ENCODE peak calls at places on chromosomes 12 and 14, in six cellular contexts. M, U, R, P, E and N are unnamed samples.

GRCh38 chr12:4159851-4160250 is 113.7 kb upstream of the CCND2 start:
- ATAC-seq in E (no peak), P (no peak), M (no peak), U (no peak), R (no peak), N (no peak)

GRCh38 chr12:88627501-88627900 is 47.2 kb upstream of the KITLG start:
- ATAC-seq in M (no peak), E (no peak), R (no peak), P (no peak), U (no peak), N (no peak)

GRCh38 chr12:50581226-50582184 is 76.7 kb downstream of the DIP2B start:
- ATAC-seq in P (no peak), M (peak), E (no peak), R (peak), U (no peak), N (no peak)

GRCh38 chr14:44453433-44454171 is 53.5 kb downstream of the FSCB start:
- ATAC-seq in R (no peak), U (no peak), M (no peak), E (no peak), P (no peak), N (no peak)

GRCh38 chr12:89882051-89882450 is 173.4 kb upstream of the ATP2B1 start:
- ATAC-seq in R (no peak), E (no peak), P (peak), M (no peak), U (no peak), N (no peak)

GRCh38 chr12:59812716-59813115 is 216.9 kb downstream of the SLC16A7 start:
- ATAC-seq in U (no peak), E (no peak), R (no peak), M (no peak), P (no peak), N (no peak)

GRCh38 chr12:13386269-13387039 is 189.9 kb downstream of the EMP1 start:
- ATAC-seq in R (no peak), P (no peak), E (no peak), U (no peak), M (no peak), N (no peak)

GRCh38 chr12:105359840-105360239 is 29.3 kb downstream of the C12orf75 start:
- ATAC-seq in E (peak), R (no peak), U (no peak), P (no peak), M (no peak), N (no peak)

GRCh38 chr14:67517083-67517482 is 16.0 kb upstream of the PLEKHH1 start:
- ATAC-seq in M (no peak), P (no peak), U (no peak), E (no peak), R (peak), N (no peak)

GRCh38 chr12:127445583-127445982 is 821.4 kb upstream of the TMEM132C start:
- ATAC-seq in R (no peak), E (no peak), M (no peak), U (no peak), P (no peak), N (no peak)

GRCh38 chr12:4280351-4281163 is 7.0 kb downstream of the CCND2 start:
- ATAC-seq in U (no peak), R (peak), M (no peak), P (no peak), E (no peak), N (peak)

GRCh38 chr12:62133440-62133839 is 126.8 kb upstream of the USP15 start:
- ATAC-seq in P (no peak), R (no peak), M (no peak), U (no peak), E (no peak), N (no peak)

GRCh38 chr14:57870686-57871457 is 5.0 kb upstream of the SLC35F4 start:
- ATAC-seq in P (no peak), E (no peak), R (no peak), M (no peak), U (no peak), N (no peak)

GRCh38 chr12:54596526-54596946 is 8.1 kb upstream of the PPP1R1A start:
- ATAC-seq in U (no peak), E (peak), R (peak), M (peak), P (peak), N (peak)

GRCh38 chr12:116610971-116611541 is 51.9 kb downstream of the MAP1LC3B2 start:
- ATAC-seq in P (no peak), M (peak), E (no peak), U (no peak), R (peak), N (no peak)

GRCh38 chr12:81492131-81492720 is 266.9 kb downstream of the PPFIA2 start:
- ATAC-seq in P (no peak), R (no peak), U (no peak), E (no peak), M (no peak), N (no peak)

DNA sequence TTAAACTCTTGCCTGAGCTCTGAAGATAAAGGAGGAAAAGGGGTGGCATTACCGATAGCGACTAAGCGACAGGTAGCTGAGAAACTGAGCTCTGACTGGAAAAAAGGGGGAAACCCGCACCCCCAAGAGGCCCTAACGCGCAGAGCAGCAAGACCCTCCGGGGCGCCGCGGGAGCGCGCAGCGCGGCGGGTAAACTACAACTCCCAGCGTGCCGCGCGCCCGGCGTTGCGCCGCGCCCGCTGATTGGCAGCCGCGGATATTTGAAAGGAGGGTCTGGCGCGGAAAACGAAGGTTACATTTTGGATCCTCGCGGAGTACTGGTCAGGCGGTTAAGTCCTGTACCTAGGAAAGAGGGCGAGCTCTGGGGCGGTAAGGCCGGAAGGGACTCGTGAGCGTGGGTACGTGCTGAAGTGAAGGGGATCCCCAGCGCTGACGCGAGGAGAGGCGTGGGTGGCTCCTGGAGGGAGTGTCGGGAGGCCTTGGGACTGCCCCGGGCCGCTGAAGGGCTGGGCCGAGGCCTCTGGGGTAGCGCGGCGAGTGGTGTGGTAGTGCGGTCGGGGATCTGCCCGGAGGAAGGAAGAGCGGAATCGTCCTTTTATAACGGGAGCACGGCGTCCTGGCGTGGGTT is at the start of gene ESPL1:
- ATAC-seq in M (peak), E (peak), U (peak), R (peak), P (peak), N (peak)
- TF ChIP-seq CTCF in M (peak), E (peak), U (peak), R (no peak), P (peak), N (peak)

DNA sequence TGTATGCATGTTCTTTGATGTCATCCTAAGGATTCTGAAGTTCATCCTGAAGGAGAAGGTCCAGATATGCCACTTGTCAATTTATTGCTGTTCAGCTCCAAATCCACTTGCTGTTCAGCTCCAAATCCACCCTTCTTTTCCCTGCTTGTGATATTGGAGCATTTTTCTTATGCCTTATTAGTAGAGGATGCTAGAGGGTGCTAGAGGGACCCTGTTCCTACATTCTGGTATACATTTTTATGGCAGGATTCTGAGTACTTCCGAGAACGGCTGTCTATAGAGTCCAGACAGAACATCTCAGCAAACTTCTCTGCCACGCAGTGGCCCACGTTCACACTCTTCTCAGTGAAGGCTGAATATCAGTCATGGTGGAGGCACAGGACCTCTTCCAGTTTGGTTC is 406.7 kb downstream of the NOVA1 start:
- ATAC-seq in U (no peak), R (no peak), E (no peak), M (no peak), P (no peak), N (no peak)
- TF ChIP-seq CTCF in U (no peak), R (no peak), E (no peak), M (no peak), P (no peak), N (no peak)

GRCh38 chr12:52370906-52371608 is 3.8 kb upstream of the KRT85 start:
- ATAC-seq in E (peak), P (no peak), M (peak), R (peak), U (peak), N (peak)

GRCh38 chr12:52369809-52370208 is 2.5 kb upstream of the KRT85 start:
- ATAC-seq in R (no peak), M (no peak), P (no peak), U (no peak), E (no peak), N (no peak)

GRCh38 chr12:52371716-52372115 is 4.4 kb upstream of the KRT85 start:
- ATAC-seq in M (no peak), P (no peak), E (no peak), R (no peak), U (no peak), N (no peak)

GRCh38 chr12:52369220-52369619 is 1.9 kb upstream of the KRT85 start:
- ATAC-seq in M (no peak), P (no peak), U (no peak), E (no peak), R (no peak), N (no peak)

DNA sequence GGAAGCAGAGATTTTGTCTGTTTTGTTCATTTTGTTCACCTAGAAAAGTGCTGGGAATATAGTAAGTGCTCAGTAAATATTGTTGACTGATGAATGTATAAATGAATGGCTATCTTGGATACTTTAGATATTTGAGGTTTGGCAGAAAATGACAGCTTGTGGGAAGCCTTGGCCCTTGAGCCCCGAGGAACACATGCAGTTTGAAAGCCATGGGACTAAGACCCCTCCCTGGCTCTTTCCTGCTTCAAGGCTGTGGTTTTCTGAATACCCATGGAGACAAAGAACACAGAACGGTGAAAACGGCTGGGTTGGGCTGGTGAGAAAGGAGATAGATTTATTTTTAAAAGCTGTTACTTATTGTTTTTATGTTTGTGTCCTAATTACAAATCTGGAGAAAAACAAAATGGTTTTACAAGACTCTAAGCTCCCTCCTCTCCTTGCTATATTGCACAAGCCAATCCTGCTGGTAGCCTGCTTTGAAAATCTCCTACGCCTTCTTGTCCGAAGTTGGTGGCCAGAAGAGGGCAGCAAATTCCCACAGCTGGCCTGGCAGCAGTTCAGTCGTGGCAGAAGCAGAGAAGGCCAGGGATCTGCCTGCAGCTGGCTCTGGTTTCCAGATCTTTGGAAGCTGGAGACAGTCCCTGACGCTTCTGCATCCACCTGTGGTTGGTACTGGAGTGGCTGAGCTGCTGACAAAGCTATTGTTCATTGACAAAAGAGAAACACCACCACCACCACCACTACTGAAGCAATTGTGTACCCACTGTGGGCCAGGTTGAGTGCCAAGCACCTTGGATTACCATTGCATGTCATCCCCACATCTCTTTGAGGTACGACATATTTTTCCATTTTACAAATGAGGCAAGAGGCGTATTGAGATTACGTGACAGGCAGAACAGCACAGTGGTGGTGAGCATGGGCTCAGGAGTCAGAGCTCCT is 5.2 kb upstream of the KRT85 start:
- ATAC-seq in P (no peak), E (peak), U (peak), M (peak), R (peak), N (peak)
- TF ChIP-seq CTCF in P (peak), E (peak), U (peak), M (peak), R (peak), N (peak)

GRCh38 chr14:85415015-85415712 is 114.8 kb upstream of the FLRT2 start:
- ATAC-seq in U (peak), P (no peak), E (peak), R (peak), M (peak), N (peak)

GRCh38 chr14:85416771-85417170 is 113.2 kb upstream of the FLRT2 start:
- ATAC-seq in U (no peak), P (no peak), M (peak), R (no peak), E (peak), N (peak)

GRCh38 chr14:85420278-85420677 is 109.7 kb upstream of the FLRT2 start:
- ATAC-seq in U (no peak), E (no peak), M (no peak), R (no peak), P (no peak), N (no peak)

GRCh38 chr14:85418716-85419115 is 111.2 kb upstream of the FLRT2 start:
- ATAC-seq in R (no peak), M (no peak), P (no peak), E (no peak), U (no peak), N (no peak)

DNA sequence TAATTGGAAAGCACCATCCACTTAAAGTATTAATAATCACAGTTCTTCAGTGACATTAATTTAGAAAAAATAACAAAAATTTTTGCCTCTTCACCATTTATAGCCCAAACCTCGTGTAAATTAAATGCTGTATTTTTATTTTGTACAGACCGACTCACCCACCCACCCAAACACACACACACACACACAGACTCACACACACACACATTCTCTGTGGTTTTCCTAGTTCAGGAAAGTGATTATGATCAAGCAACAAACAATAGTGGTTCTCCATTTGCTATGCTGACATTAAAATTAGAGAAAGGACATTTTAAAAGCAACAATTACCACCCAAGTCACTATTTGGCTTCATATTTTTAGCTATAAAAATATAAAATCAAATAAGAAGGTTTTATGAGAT is 112.5 kb upstream of the FLRT2 start:
- ATAC-seq in U (no peak), E (no peak), P (no peak), M (no peak), R (no peak), N (no peak)
- TF ChIP-seq CTCF in U (no peak), E (no peak), P (no peak), M (no peak), R (no peak), N (no peak)

GRCh38 chr12:123384318-123384993 is 524 bp downstream of the KMT5A start:
- ATAC-seq in R (no peak), P (peak), E (no peak), U (no peak), M (peak), N (no peak)
- TF ChIP-seq CTCF in R (no peak), P (no peak), E (no peak), U (no peak), M (no peak), N (no peak)

DNA sequence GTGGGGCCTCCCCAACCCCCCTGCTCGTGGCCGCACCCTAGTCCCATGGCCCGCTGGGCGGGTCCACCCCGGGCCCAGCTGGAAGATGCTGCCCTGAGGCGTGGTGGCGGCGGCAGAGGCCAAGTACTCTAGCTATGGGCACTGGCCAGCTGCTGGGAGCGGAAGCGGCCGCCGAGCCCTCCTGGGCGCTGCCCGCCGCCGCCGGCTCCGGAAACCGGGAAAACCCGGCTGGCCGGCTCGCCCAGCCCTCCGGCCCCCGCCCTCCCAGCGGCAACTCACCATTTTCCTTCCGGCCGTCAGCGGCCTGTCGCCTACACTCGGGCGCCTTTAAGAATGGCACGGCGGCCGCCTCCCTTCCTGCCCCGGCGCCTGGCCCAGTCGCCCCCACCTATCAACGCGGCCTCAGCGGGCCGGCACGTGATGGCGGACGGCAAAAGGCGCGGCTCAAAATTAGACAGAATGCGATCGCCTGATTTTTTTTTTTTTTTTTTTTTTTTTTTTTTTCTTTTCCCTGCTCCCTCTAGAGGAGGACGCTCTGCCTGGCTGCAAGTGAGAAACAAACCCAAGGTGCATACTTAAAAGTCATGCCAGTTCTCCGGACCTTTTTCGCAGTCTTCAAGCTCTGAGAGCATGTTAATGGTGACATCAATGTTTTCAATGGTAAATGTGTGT is at the start of gene GMFB:
- ATAC-seq in E (peak), M (peak), P (peak), U (peak), R (peak), N (peak)
- TF ChIP-seq CTCF in E (peak), M (peak), P (peak), U (no peak), R (peak), N (peak)

GRCh38 chr14:21796912-21797311 is 123.3 kb upstream of the OR4E1 start:
- ATAC-seq in U (no peak), E (no peak), M (no peak), R (no peak), P (peak), N (no peak)

GRCh38 chr14:21791749-21792148 is 118.1 kb upstream of the OR4E1 start:
- ATAC-seq in E (no peak), M (no peak), R (no peak), U (no peak), P (no peak), N (no peak)

DNA sequence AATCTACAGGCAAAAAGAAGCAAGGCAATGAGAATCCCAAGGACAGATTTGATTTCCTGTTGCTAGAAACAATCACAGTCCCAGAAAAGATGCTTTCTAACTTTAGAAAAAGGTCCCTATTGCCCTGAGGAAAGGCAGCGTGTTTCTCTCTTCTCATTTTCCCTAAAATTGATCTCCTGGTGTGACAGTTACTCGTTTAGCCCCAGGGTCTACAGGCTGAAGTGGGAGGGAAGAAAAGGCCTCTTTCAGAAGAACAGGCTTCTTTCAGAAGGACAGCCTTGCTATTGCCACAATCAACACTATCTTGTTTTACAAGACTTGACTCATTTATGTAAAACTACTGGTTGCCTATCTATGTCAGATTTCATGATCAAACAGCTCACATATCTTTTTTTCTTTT is 121.8 kb upstream of the OR4E1 start:
- ATAC-seq in E (no peak), M (no peak), U (no peak), P (no peak), R (no peak), N (no peak)
- TF ChIP-seq CTCF in E (no peak), M (no peak), U (no peak), P (no peak), R (no peak), N (no peak)

GRCh38 chr12:15013634-15014169 is 40.9 kb downstream of the PDE6H start:
- ATAC-seq in E (no peak), R (no peak), P (no peak), M (no peak), U (no peak), N (no peak)

GRCh38 chr12:15015121-15015520 is 42.3 kb downstream of the PDE6H start:
- ATAC-seq in P (no peak), U (no peak), R (no peak), M (no peak), E (no peak), N (no peak)

GRCh38 chr12:15014708-15015107 is 41.9 kb downstream of the PDE6H start:
- ATAC-seq in M (no peak), P (no peak), R (no peak), E (no peak), U (no peak), N (no peak)

GRCh38 chr12:15011162-15011561 is 38.3 kb downstream of the PDE6H start:
- ATAC-seq in R (no peak), E (no peak), P (no peak), M (no peak), U (no peak), N (no peak)
- TF ChIP-seq CTCF in R (no peak), E (no peak), P (no peak), M (no peak), U (no peak), N (no peak)